ENCODE peak calls at places on chromosome 3, in four cellular contexts. B is fibroblast of lung, R is dorsolateral prefrontal cortex, E is body of pancreas. M is an unnamed sample. For H3K27me3, the result is how much of the 10 kb centered on the place peaks cover.

GRCh38 chr3:145383416-145383815 is 777.6 kb downstream of the PLOD2 start:
- DNase-seq in E (no peak), B (no peak), R (no peak), M (no peak)

GRCh38 chr3:144265527-144266100 is 294.0 kb downstream of the DIPK2A start:
- DNase-seq in E (no peak), R (no peak), B (peak), M (no peak)

GRCh38 chr3:157136647-157137387 is 23.1 kb downstream of the CCNL1 start:
- DNase-seq in E (peak), R (no peak), B (peak), M (no peak)

GRCh38 chr3:74538669-74539068 is 75.8 kb downstream of the CNTN3 start:
- DNase-seq in E (no peak), B (no peak), R (no peak), M (no peak)

GRCh38 chr3:195102609-195103467 is 168.1 kb downstream of the XXYLT1 start:
- DNase-seq in E (no peak), R (no peak), B (peak), M (no peak)

GRCh38 chr3:138409171-138409570 is 25.2 kb upstream of the ESYT3 start:
- DNase-seq in R (no peak), E (no peak), B (no peak), M (no peak)

GRCh38 chr3:57661404-57661803 is 31.5 kb downstream of the DENND6A start:
- DNase-seq in B (no peak), R (no peak), E (no peak), M (no peak)

GRCh38 chr3:37640636-37641375 is 220.9 kb upstream of the CTDSPL start:
- DNase-seq in E (no peak), R (no peak), B (no peak), M (no peak)

GRCh38 chr3:100107227-100107626 is 7.1 kb downstream of the FILIP1L start:
- DNase-seq in R (no peak), E (no peak), B (peak), M (no peak)

GRCh38 chr3:147191795-147192385 is 214.5 kb downstream of the ZIC4 start:
- DNase-seq in E (peak), B (peak), R (no peak), M (no peak)

GRCh38 chr3:172512363-172512762 is 10.9 kb downstream of the TNFSF10 start:
- DNase-seq in B (no peak), E (peak), R (peak), M (peak)

GRCh38 chr3:125958511-125959316 is 10.3 kb upstream of the ROPN1B start:
- DNase-seq in B (no peak), R (no peak), E (no peak), M (no peak)

GRCh38 chr3:124780767-124781485 is 50.7 kb downstream of the UMPS start:
- DNase-seq in R (peak), B (peak), E (peak), M (peak)

GRCh38 chr3:65028024-65028423 is 340.2 kb upstream of the ADAMTS9 start:
- DNase-seq in E (no peak), R (no peak), B (no peak), M (no peak)

GRCh38 chr3:140499114-140499757 is 178.6 kb upstream of the TRIM42 start:
- DNase-seq in E (peak), B (no peak), R (no peak), M (no peak)

GRCh38 chr3:146259880-146260589 is 9.1 kb upstream of the PLSCR4 start:
- DNase-seq in B (no peak), E (no peak), R (no peak), M (no peak)

GRCh38 chr3:24525022-24525421 is 30.4 kb upstream of the THRB start:
- DNase-seq in B (no peak), E (no peak), R (no peak), M (no peak)

GRCh38 chr3:24521306-24522154 is 26.9 kb upstream of the THRB start:
- DNase-seq in R (peak), E (peak), B (peak), M (no peak)

GRCh38 chr3:24522155-24522579 is 27.5 kb upstream of the THRB start:
- DNase-seq in E (no peak), B (no peak), R (no peak), M (no peak)

GRCh38 chr3:24523988-24524727 is 29.5 kb upstream of the THRB start:
- DNase-seq in R (no peak), E (no peak), B (no peak), M (no peak)

DNA sequence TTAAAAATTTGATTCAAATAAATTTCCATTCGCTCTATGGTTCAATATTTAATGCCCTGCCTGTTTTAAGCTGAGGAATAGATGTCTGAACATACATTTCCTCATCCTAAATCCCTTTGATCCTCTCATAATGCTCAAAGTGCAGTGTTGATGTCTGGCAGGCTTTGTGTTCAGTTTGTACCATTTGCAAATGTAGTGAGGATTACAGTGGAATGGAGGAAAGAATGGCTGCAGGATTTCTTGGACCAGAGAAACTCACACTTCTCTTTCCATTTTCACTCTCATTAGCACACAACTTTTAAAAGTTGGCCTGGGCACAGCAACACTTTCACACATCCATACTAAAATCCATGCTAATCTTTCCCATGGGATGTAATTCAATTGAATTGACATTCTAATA is 28.5 kb upstream of the THRB start:
- DNase-seq in R (no peak), B (no peak), E (no peak), M (no peak)
- H3K4me3 ChIP-seq in R (no peak), B (no peak), E (no peak), M (no peak)

GRCh38 chr3:111069974-111070751 is 1.5 kb upstream of the NECTIN3 start:
- DNase-seq in R (peak), B (peak), E (peak), M (no peak)

GRCh38 chr3:111070772-111071256 is 802 bp upstream of the NECTIN3 start:
- DNase-seq in B (no peak), R (no peak), E (no peak), M (no peak)

GRCh38 chr3:111072016-111072891 is 638 bp downstream of the NECTIN3 start:
- DNase-seq in E (peak), B (peak), R (no peak), M (no peak)

GRCh38 chr3:111071257-111072015 is at the start of gene NECTIN3:
- DNase-seq in E (peak), R (peak), B (peak), M (peak)

DNA sequence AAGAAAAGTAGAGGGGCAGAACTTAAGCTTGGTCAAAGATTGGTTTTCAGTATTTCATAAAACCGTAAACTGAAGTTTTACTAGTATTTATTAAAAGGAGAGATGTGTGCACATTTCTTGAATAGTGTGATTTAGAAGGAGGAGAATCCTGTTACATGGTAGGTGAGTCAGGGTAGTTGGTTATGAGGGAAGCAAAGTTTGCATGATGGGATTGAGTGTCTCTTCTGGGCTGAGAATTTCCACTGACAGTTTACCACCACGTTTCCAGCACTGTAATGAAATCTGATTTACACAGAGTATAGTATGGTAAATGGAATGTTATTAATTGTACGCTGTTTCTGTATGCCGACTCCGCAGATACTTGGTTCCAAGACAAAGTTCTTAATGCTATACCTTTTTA is 1.6 kb downstream of the NECTIN3 start:
- DNase-seq in R (no peak), E (no peak), B (peak), M (no peak)
- TF ChIP-seq CTCF in R (no peak), E (no peak), B (no peak), M (no peak)

GRCh38 chr3:123446610-123447109 is 2.2 kb downstream of the ADCY5 start:
- DNase-seq in B (no peak), E (no peak), R (no peak), M (no peak)
- H3K27me3 ChIP-seq in B (half or more), E (under half), R (under half), M (under half)

GRCh38 chr3:108096506-108097325 is 5.9 kb upstream of the CD47 start:
- DNase-seq in R (no peak), B (no peak), E (peak), M (no peak)
- H3K4me3 ChIP-seq in R (no peak), B (no peak), E (no peak), M (no peak)

DNA sequence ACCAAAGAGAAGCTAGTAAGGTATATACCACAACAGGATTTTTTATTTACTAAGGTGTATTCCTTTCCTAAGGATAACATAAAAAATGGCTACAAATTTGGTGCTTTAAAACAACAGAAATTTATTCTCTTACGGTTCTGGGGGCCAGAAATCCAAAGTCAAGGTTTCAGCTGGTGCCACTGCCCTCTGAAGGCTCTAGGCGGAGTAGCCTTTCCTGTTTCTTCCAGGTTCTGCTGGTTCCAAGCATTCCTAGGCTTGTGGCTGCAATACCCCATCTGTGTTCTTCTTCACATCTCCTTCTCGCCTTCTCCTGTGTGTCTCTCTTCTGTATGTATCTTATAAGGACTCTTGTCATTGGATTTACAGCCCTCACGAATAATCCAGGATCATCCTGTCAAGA is 549.9 kb downstream of the GRM7 start:
- DNase-seq in B (no peak), R (no peak), E (no peak), M (no peak)
- TF ChIP-seq CTCF in B (no peak), R (no peak), E (no peak), M (no peak)

GRCh38 chr3:33218072-33218445 is 551 bp downstream of the SUSD5 start:
- DNase-seq in R (no peak), E (no peak), B (peak), M (no peak)
- H3K27me3 ChIP-seq in R (under half), E (under half), B (under half), M (under half)

GRCh38 chr3:55169608-55170010 is 241.8 kb upstream of the LRTM1 start:
- DNase-seq in R (no peak), B (peak), E (no peak), M (no peak)

GRCh38 chr3:55173504-55173903 is 245.6 kb upstream of the LRTM1 start:
- DNase-seq in R (no peak), B (no peak), E (no peak), M (no peak)

GRCh38 chr3:55175423-55175822 is 247.6 kb upstream of the LRTM1 start:
- DNase-seq in B (no peak), E (no peak), R (no peak), M (no peak)

GRCh38 chr3:55174723-55175122 is 246.9 kb upstream of the LRTM1 start:
- DNase-seq in E (no peak), B (no peak), R (no peak), M (no peak)

DNA sequence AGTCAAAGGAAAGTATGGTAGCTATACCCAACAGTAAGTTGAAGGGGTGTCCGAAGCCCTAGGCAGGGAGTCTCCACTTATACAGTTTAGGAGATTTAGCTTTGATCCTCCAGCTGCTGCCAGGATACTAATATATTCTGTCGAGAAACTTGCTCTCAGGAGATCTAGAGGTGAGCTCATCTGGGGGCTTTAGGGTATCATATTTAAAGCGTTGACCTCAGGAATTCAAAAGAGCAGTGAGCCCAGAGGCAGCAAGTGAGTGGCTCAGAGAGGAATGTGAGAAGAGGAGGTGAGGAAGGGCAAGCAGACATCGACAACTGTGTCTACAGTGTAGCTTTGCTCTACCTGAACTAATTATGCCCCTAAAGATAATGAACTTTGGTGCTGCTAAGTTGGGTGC is 245.1 kb upstream of the LRTM1 start:
- DNase-seq in R (no peak), B (no peak), E (no peak), M (no peak)
- H3K4me3 ChIP-seq in R (no peak), B (no peak), E (no peak), M (no peak)

GRCh38 chr3:105040026-105040622 is 326.6 kb upstream of the ALCAM start:
- DNase-seq in R (no peak), B (peak), E (no peak), M (no peak)

GRCh38 chr3:105039004-105039403 is 327.7 kb upstream of the ALCAM start:
- DNase-seq in E (no peak), B (no peak), R (no peak), M (no peak)

GRCh38 chr3:105042586-105042985 is 324.1 kb upstream of the ALCAM start:
- DNase-seq in B (no peak), E (no peak), R (no peak), M (no peak)
- TF ChIP-seq CTCF in B (no peak), E (no peak), R (no peak), M (no peak)

GRCh38 chr3:123021388-123021787 is 6.2 kb downstream of the SEMA5B start:
- DNase-seq in B (no peak), R (no peak), E (no peak), M (no peak)

GRCh38 chr3:123021986-123022510 is 5.5 kb downstream of the SEMA5B start:
- DNase-seq in E (no peak), R (no peak), B (no peak), M (no peak)

GRCh38 chr3:123019591-123019990 is 8.0 kb downstream of the SEMA5B start:
- DNase-seq in B (no peak), E (no peak), R (no peak), M (no peak)

GRCh38 chr3:123024056-123024455 is 3.5 kb downstream of the SEMA5B start:
- DNase-seq in E (no peak), R (no peak), B (no peak), M (no peak)

GRCh38 chr3:123020709-123021108 is 6.9 kb downstream of the SEMA5B start:
- DNase-seq in B (no peak), E (no peak), R (no peak), M (no peak)
- H3K27me3 ChIP-seq in B (under half), E (under half), R (under half), M (under half)

GRCh38 chr3:113441051-113441770 is at the start of gene CFAP44:
- DNase-seq in R (peak), E (peak), B (peak), M (no peak)
- H3K4me3 ChIP-seq in R (peak), E (no peak), B (peak), M (peak)

M was measured in thoracic aorta.